ENCODE peak calls at places on chromosome 3, in nine cellular contexts. D is body of pancreas; L is heart right ventricle; W is right cardiac atrium; H is suprapubic skin; V is GM23338; F is CD4-positive, CD25-positive, alpha-beta regulatory T cell; U is ascending aorta; Y is neuronal stem cell. R is an unnamed sample.

GRCh38 chr3:8147726-8148125 is 353.9 kb upstream of the LMCD1 start:
- DNase-seq in V (no peak), D (no peak), Y (no peak), W (no peak), L (no peak), F (no peak), H (no peak), U (no peak), R (no peak)

GRCh38 chr3:177410734-177411133 is 213.5 kb upstream of the TBL1XR1 start:
- DNase-seq in H (no peak), W (no peak), L (no peak), Y (no peak), U (no peak), V (no peak), D (peak; percentile 83), F (peak; percentile 60), R (no peak)

GRCh38 chr3:133037440-133037839 is 751 bp upstream of the TMEM108 start:
- DNase-seq in U (no peak), H (no peak), V (no peak), D (no peak), Y (no peak), F (no peak), L (no peak), W (peak; percentile 59), R (no peak)

GRCh38 chr3:33372218-33373081 is 67.8 kb downstream of the UBP1 start:
- DNase-seq in F (peak; percentile 71), Y (peak; percentile 41), V (peak; percentile 68), L (peak; percentile 34), W (no peak), D (peak; percentile 44), U (no peak), H (no peak), R (no peak)

GRCh38 chr3:38137615-38138346 is 680 bp upstream of the MYD88 start:
- DNase-seq in Y (peak; percentile 21), F (peak; percentile 58), H (peak; percentile 79), U (no peak), W (no peak), D (peak; percentile 22), L (no peak), V (peak; percentile 62), R (peak; percentile 14)

GRCh38 chr3:112640333-112640863 is 545 bp downstream of the CCDC80 start:
- DNase-seq in U (no peak), H (no peak), V (no peak), W (no peak), Y (no peak), F (no peak), D (no peak), L (no peak), R (no peak)

GRCh38 chr3:183500981-183501704 is 54.4 kb downstream of the KLHL6 start:
- DNase-seq in D (no peak), F (no peak), W (no peak), Y (no peak), H (peak; percentile 70), U (no peak), V (no peak), L (no peak), R (no peak)

GRCh38 chr3:43031490-43032216 is 52.5 kb downstream of the GASK1A start:
- DNase-seq in L (no peak), D (no peak), H (peak; percentile 88), V (no peak), Y (no peak), U (no peak), F (no peak), W (peak; percentile 86), R (no peak)

GRCh38 chr3:77414881-77415280 is 375.0 kb downstream of the ROBO2 start:
- DNase-seq in W (no peak), H (no peak), V (no peak), D (no peak), L (no peak), F (no peak), Y (no peak), U (no peak), R (no peak)

GRCh38 chr3:17678116-17678741 is 64.2 kb downstream of the TBC1D5 start:
- DNase-seq in L (no peak), V (no peak), F (peak; percentile 8), D (no peak), U (no peak), W (no peak), H (no peak), Y (no peak), R (no peak)

GRCh38 chr3:90016492-90017065 is 909.2 kb downstream of the EPHA3 start:
- DNase-seq in U (no peak), H (no peak), W (no peak), L (no peak), F (no peak), V (no peak), Y (no peak), D (peak; percentile 16), R (no peak)

GRCh38 chr3:46768061-46768460 is 50.4 kb upstream of the PRSS50 start:
- DNase-seq in L (no peak), U (no peak), H (no peak), F (no peak), W (no peak), V (no peak), Y (no peak), D (no peak), R (no peak)

GRCh38 chr3:65291448-65292091 is 603.8 kb upstream of the ADAMTS9 start:
- DNase-seq in F (no peak), H (no peak), Y (no peak), V (no peak), W (no peak), D (no peak), L (no peak), U (no peak), R (no peak)

GRCh38 chr3:99901200-99901926 is 83.7 kb downstream of the CMSS1 start:
- DNase-seq in F (no peak), U (no peak), D (no peak), V (no peak), H (no peak), Y (no peak), W (no peak), L (no peak), R (no peak)

GRCh38 chr3:79604681-79605080 is 163.1 kb downstream of the ROBO1 start:
- DNase-seq in L (no peak), Y (no peak), D (no peak), W (no peak), U (no peak), H (no peak), V (no peak), F (no peak), R (no peak)

GRCh38 chr3:134552776-134553175 is 66.9 kb downstream of the CEP63 start:
- DNase-seq in Y (no peak), L (no peak), F (no peak), V (no peak), W (no peak), D (no peak), H (no peak), U (no peak), R (no peak)

GRCh38 chr3:33658971-33659848 is 58.8 kb downstream of the CLASP2 start:
- DNase-seq in D (peak; percentile 64), W (peak; percentile 90), L (peak; percentile 79), Y (peak; percentile 65), V (peak; percentile 87), F (no peak), U (peak; percentile 12), H (peak; percentile 80), R (no peak)

GRCh38 chr3:30702038-30702437 is 95.6 kb downstream of the TGFBR2 start:
- DNase-seq in W (no peak), F (no peak), H (no peak), Y (no peak), L (no peak), U (no peak), D (no peak), V (no peak), R (no peak)

GRCh38 chr3:135990903-135991302 is 25.4 kb downstream of the PPP2R3A start:
- DNase-seq in D (no peak), U (no peak), H (no peak), W (no peak), V (no peak), Y (no peak), F (no peak), L (no peak), R (no peak)

GRCh38 chr3:135989247-135989646 is 23.7 kb downstream of the PPP2R3A start:
- DNase-seq in H (no peak), V (no peak), U (no peak), D (no peak), Y (no peak), W (no peak), F (no peak), L (no peak), R (no peak)

GRCh38 chr3:135994708-135995335 is 29.3 kb downstream of the PPP2R3A start:
- DNase-seq in D (no peak), H (no peak), Y (no peak), F (no peak), L (no peak), W (peak; percentile 33), U (no peak), V (no peak), R (no peak)

GRCh38 chr3:135991621-135992020 is 26.1 kb downstream of the PPP2R3A start:
- DNase-seq in V (no peak), L (no peak), Y (no peak), H (no peak), D (no peak), W (no peak), U (no peak), F (no peak), R (no peak)

GRCh38 chr3:135992072-135992471 is 26.5 kb downstream of the PPP2R3A start:
- DNase-seq in U (no peak), Y (no peak), H (no peak), L (no peak), W (no peak), F (no peak), D (no peak), V (no peak), R (no peak)
- H3K27ac ChIP-seq in U (peak overlapping the region; percentile 84), Y (no peak overlapping the region), H (no peak overlapping the region), L (no peak overlapping the region), W (no peak overlapping the region), F (no peak overlapping the region), D (no peak overlapping the region), V (no peak overlapping the region), R (no peak overlapping the region)

GRCh38 chr3:40584625-40585189 is 59.9 kb downstream of the ZNF621 start:
- DNase-seq in H (peak; percentile 90), V (peak; percentile 87), Y (peak; percentile 74), U (peak; percentile 36), F (peak; percentile 61), L (peak; percentile 89), W (peak; percentile 97), D (peak; percentile 86), R (peak; percentile 13)
- H3K4me3 ChIP-seq in H (no peak overlapping the region), V (peak overlapping the region; percentile 52), Y (peak overlapping the region; percentile 16), U (no peak overlapping the region), F (no peak overlapping the region), L (no peak overlapping the region), W (no peak overlapping the region), D (no peak overlapping the region), R (no peak overlapping the region)

DNA sequence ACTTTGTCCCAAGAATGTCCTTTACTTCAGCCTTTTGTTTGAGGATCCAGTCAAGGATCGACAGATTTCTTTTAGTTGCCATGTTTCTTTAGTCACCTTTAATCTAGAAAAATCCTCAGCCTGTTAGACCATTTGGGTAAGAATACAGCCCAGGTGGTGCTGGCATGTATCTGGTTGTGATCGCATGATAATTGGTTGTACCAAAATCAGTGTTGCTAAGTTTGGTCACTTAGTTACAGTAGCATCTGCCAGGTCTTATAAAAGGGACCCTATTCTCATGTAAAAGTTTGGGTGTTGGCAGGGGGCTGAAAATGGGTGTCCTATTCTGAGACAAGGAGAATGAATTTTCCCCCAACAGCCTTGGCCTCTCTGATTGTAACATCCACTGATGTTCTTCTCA is 65.5 kb downstream of the CMTM8 start:
- DNase-seq in U (no peak), W (no peak), Y (no peak), L (no peak), D (no peak), H (no peak), V (peak; percentile 56), F (no peak), R (no peak)
- H3K27ac ChIP-seq in U (no peak overlapping the region), W (no peak overlapping the region), Y (no peak overlapping the region), L (peak overlapping the region; percentile 3), D (peak overlapping the region; percentile 18), H (no peak overlapping the region), V (no peak overlapping the region), F (peak overlapping the region; percentile 75), R (no peak overlapping the region)

GRCh38 chr3:190321789-190322603 is at the start of gene CLDN1:
- DNase-seq in L (peak; percentile 72), Y (peak; percentile 85), D (peak; percentile 89), W (peak; percentile 92), U (no peak), H (peak; percentile 88), V (peak; percentile 95), F (peak; percentile 63), R (peak; percentile 2)
- H3K4me3 ChIP-seq in L (peak within 1 kb of the TSS; percentile 38), Y (peak within 1 kb of the TSS; percentile 40), D (peak within 1 kb of the TSS; percentile 41), W (peak within 1 kb of the TSS; percentile 59), U (peak within 1 kb of the TSS; percentile 58), H (peak within 1 kb of the TSS; percentile 70), V (peak within 1 kb of the TSS; percentile 78), F (no peak within 1 kb of the TSS), R (peak within 1 kb of the TSS; percentile 81)

R was measured in esophagus squamous epithelium.